ENCODE peak calls at places on chromosomes 7 and 10, in seven cellular contexts. One of them, this sample, is unnamed.

GRCh38 chr10:97915346-97915745 is 65.7 kb downstream of the GOLGA7B start:
- DNase-seq in WTC11: no peak
- DNase-seq in cardiac fibroblast: no peak
- DNase-seq in foreskin fibroblast: no peak
- DNase-seq in cardiac muscle cell: no peak
- DNase-seq in endothelial cell: no peak
- DNase-seq in GM13976: no peak
- DNase-seq in this sample: no peak

GRCh38 chr10:87761892-87762291 is 56.1 kb downstream of the ATAD1 start:
- DNase-seq in foreskin fibroblast: peak; percentile 79
- DNase-seq in GM13976: no peak
- DNase-seq in endothelial cell: no peak
- DNase-seq in cardiac muscle cell: peak; percentile 69
- DNase-seq in cardiac fibroblast: peak; percentile 83
- DNase-seq in WTC11: no peak
- DNase-seq in this sample: no peak

GRCh38 chr7:64999165-65000004 is 7.1 kb downstream of the ERV3-1 start:
- DNase-seq in cardiac fibroblast: peak; percentile 97
- DNase-seq in endothelial cell: peak; percentile 16
- DNase-seq in GM13976: no peak
- DNase-seq in cardiac muscle cell: peak; percentile 96
- DNase-seq in WTC11: no peak
- DNase-seq in foreskin fibroblast: peak; percentile 7
- DNase-seq in this sample: no peak

GRCh38 chr7:29078286-29078685 is 68.1 kb downstream of the CPVL start:
- DNase-seq in foreskin fibroblast: no peak
- DNase-seq in GM13976: no peak
- DNase-seq in cardiac muscle cell: no peak
- DNase-seq in endothelial cell: no peak
- DNase-seq in cardiac fibroblast: no peak
- DNase-seq in WTC11: no peak
- DNase-seq in this sample: no peak

GRCh38 chr7:107035446-107035845 is 9.1 kb upstream of the PRKAR2B start:
- DNase-seq in endothelial cell: no peak
- DNase-seq in GM13976: no peak
- DNase-seq in cardiac fibroblast: peak; percentile 79
- DNase-seq in WTC11: no peak
- DNase-seq in cardiac muscle cell: peak; percentile 47
- DNase-seq in foreskin fibroblast: peak; percentile 89
- DNase-seq in this sample: no peak

GRCh38 chr10:49398000-49398861 is 2.3 kb upstream of the DRGX start:
- DNase-seq in cardiac fibroblast: peak; percentile 44
- DNase-seq in WTC11: peak; percentile 78
- DNase-seq in foreskin fibroblast: peak; percentile 75
- DNase-seq in GM13976: peak; percentile 86
- DNase-seq in endothelial cell: peak; percentile 79
- DNase-seq in cardiac muscle cell: peak; percentile 52
- DNase-seq in this sample: peak; percentile 84

GRCh38 chr10:100520811-100521210 is 1.1 kb upstream of the SEC31B start:
- DNase-seq in foreskin fibroblast: peak; percentile 70
- DNase-seq in cardiac fibroblast: peak; percentile 65
- DNase-seq in cardiac muscle cell: peak; percentile 48
- DNase-seq in WTC11: no peak
- DNase-seq in endothelial cell: no peak
- DNase-seq in GM13976: no peak
- DNase-seq in this sample: no peak

GRCh38 chr7:3176112-3176836 is 124.8 kb upstream of the SDK1 start:
- DNase-seq in GM13976: no peak
- DNase-seq in cardiac muscle cell: no peak
- DNase-seq in endothelial cell: no peak
- DNase-seq in cardiac fibroblast: no peak
- DNase-seq in WTC11: no peak
- DNase-seq in foreskin fibroblast: no peak
- DNase-seq in this sample: no peak

GRCh38 chr10:74922921-74923320 is 96.5 kb downstream of the KAT6B start:
- DNase-seq in endothelial cell: no peak
- DNase-seq in foreskin fibroblast: peak; percentile 45
- DNase-seq in GM13976: no peak
- DNase-seq in WTC11: no peak
- DNase-seq in cardiac muscle cell: no peak
- DNase-seq in cardiac fibroblast: peak; percentile 50
- DNase-seq in this sample: no peak

GRCh38 chr10:132990684-132991545 is 48.5 kb upstream of the CFAP46 start:
- DNase-seq in WTC11: no peak
- DNase-seq in cardiac muscle cell: no peak
- DNase-seq in cardiac fibroblast: no peak
- DNase-seq in foreskin fibroblast: peak; percentile 55
- DNase-seq in endothelial cell: no peak
- DNase-seq in GM13976: no peak
- DNase-seq in this sample: no peak

GRCh38 chr10:24156686-24157085 is 52.3 kb upstream of the KIAA1217 start:
- DNase-seq in cardiac muscle cell: no peak
- DNase-seq in endothelial cell: no peak
- DNase-seq in GM13976: no peak
- DNase-seq in foreskin fibroblast: no peak
- DNase-seq in cardiac fibroblast: peak; percentile 1
- DNase-seq in WTC11: no peak
- DNase-seq in this sample: no peak

GRCh38 chr10:97320480-97321031 is 1.5 kb downstream of the FRAT1 start:
- DNase-seq in cardiac fibroblast: no peak
- DNase-seq in foreskin fibroblast: no peak
- DNase-seq in GM13976: no peak
- DNase-seq in WTC11: peak; percentile 21
- DNase-seq in cardiac muscle cell: no peak
- DNase-seq in endothelial cell: no peak
- DNase-seq in this sample: no peak

GRCh38 chr7:134720091-134720935 is 59.1 kb upstream of the CALD1 start:
- DNase-seq in WTC11: no peak
- DNase-seq in cardiac muscle cell: peak; percentile 72
- DNase-seq in foreskin fibroblast: peak; percentile 48
- DNase-seq in GM13976: no peak
- DNase-seq in cardiac fibroblast: no peak
- DNase-seq in endothelial cell: peak; percentile 47
- DNase-seq in this sample: no peak

GRCh38 chr10:124657806-124658205 is 86.4 kb downstream of the FAM53B start:
- DNase-seq in endothelial cell: no peak
- DNase-seq in foreskin fibroblast: peak; percentile 31
- DNase-seq in WTC11: no peak
- DNase-seq in cardiac fibroblast: peak; percentile 18
- DNase-seq in GM13976: no peak
- DNase-seq in cardiac muscle cell: peak; percentile 43
- DNase-seq in this sample: no peak

GRCh38 chr7:88141025-88141424 is 78.8 kb downstream of the SRI start:
- DNase-seq in cardiac muscle cell: no peak
- DNase-seq in foreskin fibroblast: no peak
- DNase-seq in GM13976: no peak
- DNase-seq in cardiac fibroblast: no peak
- DNase-seq in WTC11: no peak
- DNase-seq in endothelial cell: peak; percentile 4
- DNase-seq in this sample: no peak

GRCh38 chr10:132991706-132992432 is 49.5 kb upstream of the CFAP46 start:
- DNase-seq in foreskin fibroblast: no peak
- DNase-seq in endothelial cell: no peak
- DNase-seq in GM13976: no peak
- DNase-seq in cardiac muscle cell: no peak
- DNase-seq in cardiac fibroblast: no peak
- DNase-seq in WTC11: no peak
- DNase-seq in this sample: no peak

GRCh38 chr7:139231513-139232376 is 708 bp downstream of the UBN2 start:
- DNase-seq in cardiac muscle cell: peak; percentile 39
- DNase-seq in foreskin fibroblast: peak; percentile 60
- DNase-seq in WTC11: peak; percentile 36
- DNase-seq in GM13976: peak; percentile 62
- DNase-seq in cardiac fibroblast: no peak
- DNase-seq in endothelial cell: peak; percentile 47
- DNase-seq in this sample: peak; percentile 43

GRCh38 chr10:132124201-132124920 is 58.6 kb downstream of the JAKMIP3 start:
- DNase-seq in foreskin fibroblast: no peak
- DNase-seq in endothelial cell: no peak
- DNase-seq in cardiac fibroblast: no peak
- DNase-seq in GM13976: no peak
- DNase-seq in WTC11: no peak
- DNase-seq in cardiac muscle cell: no peak
- DNase-seq in this sample: no peak

GRCh38 chr10:525565-526315 is 163.7 kb downstream of the DIP2C start:
- DNase-seq in foreskin fibroblast: peak; percentile 17
- DNase-seq in GM13976: no peak
- DNase-seq in endothelial cell: no peak
- DNase-seq in WTC11: no peak
- DNase-seq in cardiac muscle cell: no peak
- DNase-seq in cardiac fibroblast: peak; percentile 22
- DNase-seq in this sample: no peak

GRCh38 chr7:127782075-127782474 is 130.1 kb downstream of the SND1 start:
- DNase-seq in cardiac muscle cell: no peak
- DNase-seq in WTC11: no peak
- DNase-seq in foreskin fibroblast: no peak
- DNase-seq in endothelial cell: no peak
- DNase-seq in cardiac fibroblast: no peak
- DNase-seq in GM13976: no peak
- DNase-seq in this sample: no peak

GRCh38 chr7:25726682-25727357 is 425.2 kb upstream of the NFE2L3 start:
- DNase-seq in WTC11: no peak
- DNase-seq in cardiac muscle cell: no peak
- DNase-seq in GM13976: no peak
- DNase-seq in cardiac fibroblast: no peak
- DNase-seq in foreskin fibroblast: no peak
- DNase-seq in endothelial cell: no peak
- DNase-seq in this sample: no peak

DNA sequence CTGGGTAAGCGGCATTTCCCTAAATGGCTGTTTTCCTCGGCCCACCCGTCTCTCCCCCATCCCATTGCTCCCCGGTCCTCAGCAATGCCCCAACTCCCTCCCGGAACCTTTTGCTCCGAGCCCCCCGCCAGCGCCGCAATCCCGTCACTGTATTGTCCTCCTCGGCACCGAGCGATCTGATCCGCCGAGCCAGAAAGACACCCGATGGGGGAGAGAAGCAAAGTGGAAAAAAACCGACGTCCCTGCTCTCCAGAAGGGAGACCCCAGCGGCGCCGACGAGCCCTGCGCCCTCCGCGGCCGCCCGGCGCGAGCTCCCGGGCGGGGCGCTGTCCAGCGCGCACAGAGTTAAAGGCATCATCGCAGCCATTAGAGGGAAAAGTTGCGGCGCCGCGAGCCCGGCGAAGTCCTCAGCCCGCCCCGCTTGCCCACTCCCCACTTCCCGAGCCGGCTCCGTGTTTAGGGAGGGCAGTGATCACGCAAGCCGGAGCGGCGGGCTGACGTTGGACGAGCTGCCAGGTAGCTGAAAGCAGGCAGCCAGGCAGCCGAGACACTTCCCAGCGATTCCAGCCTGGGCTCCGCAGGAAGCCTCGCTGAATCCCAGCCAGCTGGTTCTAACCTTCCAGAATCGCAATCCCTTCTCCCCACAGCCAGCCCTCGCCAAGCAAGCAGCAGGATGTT is at the start of gene VSTM2A:
- DNase-seq in cardiac fibroblast: no peak
- DNase-seq in foreskin fibroblast: peak; percentile 17
- DNase-seq in cardiac muscle cell: peak; percentile 2
- DNase-seq in GM13976: peak; percentile 12
- DNase-seq in endothelial cell: peak; percentile 77
- DNase-seq in WTC11: peak; percentile 60
- DNase-seq in this sample: no peak
- TF ChIP-seq CTCF in cardiac fibroblast: no peak
- TF ChIP-seq CTCF in foreskin fibroblast: no peak
- TF ChIP-seq CTCF in cardiac muscle cell: no peak
- TF ChIP-seq CTCF in GM13976: no peak
- TF ChIP-seq CTCF in endothelial cell: no peak
- TF ChIP-seq CTCF in WTC11: no peak
- TF ChIP-seq CTCF in this sample: no peak

DNA sequence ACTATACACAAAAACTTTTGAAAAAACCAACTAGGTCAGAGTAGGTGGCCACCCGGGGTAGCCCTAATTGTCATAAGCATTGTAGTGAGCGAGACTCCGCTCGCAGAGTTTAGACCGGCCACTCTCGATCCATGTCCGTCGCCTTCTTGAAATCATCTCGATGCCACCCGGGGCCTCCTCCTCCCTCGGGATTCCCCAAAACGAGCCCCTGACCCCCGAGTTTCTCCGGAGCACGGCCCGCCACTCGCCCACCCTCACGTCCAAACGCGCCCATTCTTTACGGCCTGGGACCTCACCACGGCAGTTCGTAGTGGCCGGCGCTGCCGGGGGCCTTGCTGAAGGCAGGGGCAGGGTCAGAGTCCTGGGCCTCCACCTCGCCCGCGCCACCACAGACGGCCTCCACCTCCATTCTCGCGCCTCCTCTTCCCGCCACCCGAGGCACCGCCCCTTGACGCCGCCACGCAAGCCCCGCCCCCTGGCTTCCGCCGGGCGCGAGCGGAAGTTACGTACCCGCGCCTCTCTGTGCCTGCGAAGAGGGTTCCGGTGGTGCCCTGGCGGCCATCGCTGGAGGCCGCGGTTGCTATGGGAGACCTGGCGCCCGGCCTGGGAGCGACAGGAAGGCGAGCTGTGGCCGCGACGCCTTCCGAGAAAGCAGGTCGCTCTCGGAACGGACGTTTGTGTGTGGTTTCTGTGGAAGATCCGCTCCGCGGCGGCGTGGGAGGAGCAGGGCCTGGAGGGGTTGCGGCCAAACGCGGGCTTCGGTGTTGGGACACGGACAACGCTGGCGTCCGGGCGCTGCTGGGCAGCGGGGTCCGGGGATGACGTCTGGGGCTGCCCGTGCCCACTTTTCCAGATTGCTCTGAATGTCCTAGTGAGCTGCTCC is at the start of gene RFC2:
- DNase-seq in endothelial cell: peak; percentile 99
- DNase-seq in cardiac fibroblast: peak; percentile 97
- DNase-seq in cardiac muscle cell: peak; percentile 98
- DNase-seq in WTC11: peak; percentile 97
- DNase-seq in GM13976: peak; percentile 99
- DNase-seq in foreskin fibroblast: peak; percentile 99
- DNase-seq in this sample: peak; percentile 98
- TF ChIP-seq CTCF in endothelial cell: peak; percentile 35
- TF ChIP-seq CTCF in cardiac fibroblast: peak; percentile 15
- TF ChIP-seq CTCF in cardiac muscle cell: peak; percentile 7
- TF ChIP-seq CTCF in WTC11: no peak
- TF ChIP-seq CTCF in GM13976: no peak
- TF ChIP-seq CTCF in foreskin fibroblast: peak; percentile 3
- TF ChIP-seq CTCF in this sample: no peak

GRCh38 chr7:39733881-39734571 is 110.7 kb downstream of the RALA start:
- DNase-seq in endothelial cell: no peak
- DNase-seq in foreskin fibroblast: peak; percentile 87
- DNase-seq in cardiac muscle cell: peak; percentile 77
- DNase-seq in cardiac fibroblast: peak; percentile 92
- DNase-seq in WTC11: no peak
- DNase-seq in GM13976: no peak
- DNase-seq in this sample: no peak
- TF ChIP-seq CTCF in endothelial cell: no peak
- TF ChIP-seq CTCF in foreskin fibroblast: no peak
- TF ChIP-seq CTCF in cardiac muscle cell: no peak
- TF ChIP-seq CTCF in cardiac fibroblast: no peak
- TF ChIP-seq CTCF in WTC11: no peak
- TF ChIP-seq CTCF in GM13976: no peak
- TF ChIP-seq CTCF in this sample: no peak

DNA sequence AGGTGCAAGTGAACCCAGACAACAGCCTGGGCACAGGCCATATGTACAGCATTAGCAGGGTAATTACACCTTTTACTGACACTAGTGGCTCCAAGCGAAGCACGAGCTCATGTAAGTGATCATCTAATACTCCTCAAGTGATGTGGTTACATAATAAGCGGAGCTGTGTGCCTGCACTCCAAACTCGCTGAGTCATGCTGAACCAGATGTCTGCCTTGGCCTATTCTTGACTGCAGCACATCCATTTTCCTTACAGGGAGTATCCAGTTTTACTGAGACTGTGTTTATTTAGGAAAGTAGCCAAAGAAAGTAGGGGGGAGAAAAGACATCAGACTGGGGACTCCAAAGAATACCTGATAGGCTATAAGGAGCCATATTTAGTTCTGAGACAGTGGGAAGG is 90.1 kb downstream of the GRM3 start:
- DNase-seq in cardiac muscle cell: peak; percentile 1
- DNase-seq in cardiac fibroblast: peak; percentile 41
- DNase-seq in GM13976: no peak
- DNase-seq in endothelial cell: no peak
- DNase-seq in foreskin fibroblast: no peak
- DNase-seq in WTC11: no peak
- DNase-seq in this sample: no peak
- TF ChIP-seq CTCF in cardiac muscle cell: no peak
- TF ChIP-seq CTCF in cardiac fibroblast: no peak
- TF ChIP-seq CTCF in GM13976: no peak
- TF ChIP-seq CTCF in endothelial cell: no peak
- TF ChIP-seq CTCF in foreskin fibroblast: no peak
- TF ChIP-seq CTCF in WTC11: no peak
- TF ChIP-seq CTCF in this sample: no peak